ENCODE peak calls at places on chromosomes 2 and 18, in nine cellular contexts. U is GM12891; M is effector memory CD8-positive, alpha-beta T cell; G is A172; V is astrocyte of the spinal cord; H is activated CD4-positive, alpha-beta T cell treated with anti-CD3 and anti-CD28 coated beads, Interleukin-2, amount 50 U/mL, for 1 hour; O is HTR-8/SVneo; P is GM12865; W is uterus. J is an unnamed sample.

GRCh38 chr2:180733330-180733729 is 247.1 kb upstream of the UBE2E3 start:
- DNase-seq in U (no peak), M (no peak), G (no peak), V (no peak), H (no peak), O (no peak), P (no peak), W (no peak), J (no peak)

GRCh38 chr2:210477496-210477895 is 937 bp upstream of the LANCL1 start:
- DNase-seq in U (no peak), M (no peak), G (peak), V (peak), H (no peak), O (peak), P (no peak), W (peak), J (peak)

GRCh38 chr2:579351-579886 is 97.8 kb downstream of the TMEM18 start:
- DNase-seq in U (no peak), M (no peak), G (no peak), V (no peak), H (no peak), O (no peak), P (no peak), W (no peak), J (no peak)

GRCh38 chr18:35291166-35291565 is 1.1 kb upstream of the ZSCAN30 start:
- DNase-seq in U (no peak), M (no peak), G (no peak), V (no peak), H (no peak), O (no peak), P (no peak), W (no peak), J (no peak)

GRCh38 chr2:150097891-150098595 is 389.4 kb downstream of the RND3 start:
- DNase-seq in U (no peak), M (no peak), G (peak), V (no peak), H (no peak), O (no peak), P (no peak), W (no peak), J (no peak)

GRCh38 chr2:61434314-61434713 is 36.6 kb downstream of the USP34 start:
- DNase-seq in U (no peak), M (no peak), G (no peak), V (no peak), H (no peak), O (no peak), P (peak), W (no peak), J (no peak)

GRCh38 chr2:11416191-11416590 is 49.8 kb downstream of the E2F6 start:
- DNase-seq in U (no peak), M (no peak), G (no peak), V (no peak), H (no peak), O (no peak), P (no peak), W (no peak), J (no peak)

GRCh38 chr2:86203614-86204013 is 4.4 kb downstream of the MRPL35 start:
- DNase-seq in U (no peak), M (no peak), G (no peak), V (no peak), H (no peak), O (no peak), P (no peak), W (no peak), J (no peak)

GRCh38 chr2:48213646-48214045 is 307.3 kb upstream of the FBXO11 start:
- DNase-seq in U (no peak), M (no peak), G (no peak), V (no peak), H (no peak), O (no peak), P (no peak), W (no peak), J (no peak)

GRCh38 chr2:236661064-236661761 is 91.6 kb downstream of the ACKR3 start:
- DNase-seq in U (no peak), M (no peak), G (peak), V (peak), H (no peak), O (peak), P (no peak), W (no peak), J (peak)

GRCh38 chr2:84855730-84856129 is 25.2 kb downstream of the TRABD2A start:
- DNase-seq in U (no peak), M (no peak), G (no peak), V (no peak), H (no peak), O (no peak), P (no peak), W (no peak), J (no peak)

GRCh38 chr2:172783091-172783898 is 47.6 kb downstream of the RAPGEF4 start:
- DNase-seq in U (no peak), M (no peak), G (peak), V (peak), H (no peak), O (peak), P (no peak), W (no peak), J (peak)

GRCh38 chr2:127208313-127208712 is 11.8 kb downstream of the CYP27C1 start:
- DNase-seq in U (no peak), M (no peak), G (peak), V (no peak), H (no peak), O (no peak), P (no peak), W (no peak), J (peak)

GRCh38 chr18:3008546-3008945 is 4.4 kb downstream of the LPIN2 start:
- DNase-seq in U (no peak), M (no peak), G (peak), V (peak), H (no peak), O (no peak), P (no peak), W (no peak), J (no peak)

GRCh38 chr2:102050854-102051391 is 59.2 kb downstream of the IL1R2 start:
- DNase-seq in U (no peak), M (no peak), G (no peak), V (peak), H (no peak), O (no peak), P (no peak), W (peak), J (no peak)

GRCh38 chr2:241950878-241951331 is 81.4 kb downstream of the RTP5 start:
- DNase-seq in U (peak), M (peak), G (peak), V (peak), H (peak), O (peak), P (peak), W (peak), J (peak)

GRCh38 chr2:55051026-55051866 is 995 bp upstream of the RTN4 start:
- DNase-seq in U (no peak), M (no peak), G (peak), V (peak), H (peak), O (peak), P (peak), W (peak), J (peak)

GRCh38 chr2:175233135-175233719 is 51.7 kb upstream of the ATP5MC3 start:
- DNase-seq in U (no peak), M (no peak), G (peak), V (peak), H (no peak), O (peak), P (no peak), W (no peak), J (no peak)

GRCh38 chr2:18546586-18546985 is 13.9 kb downstream of the RDH14 start:
- DNase-seq in U (no peak), M (no peak), G (no peak), V (no peak), H (no peak), O (no peak), P (peak), W (no peak), J (no peak)

GRCh38 chr2:11117776-11118175 is 37.5 kb upstream of the SLC66A3 start:
- DNase-seq in U (no peak), M (no peak), G (no peak), V (no peak), H (no peak), O (no peak), P (no peak), W (no peak), J (no peak)

GRCh38 chr2:216115224-216115582 is 6.1 kb downstream of the XRCC5 start:
- DNase-seq in U (no peak), M (no peak), G (no peak), V (no peak), H (no peak), O (no peak), P (peak), W (no peak), J (no peak)

GRCh38 chr2:204022550-204022949 is 86.0 kb downstream of the ICOS start:
- DNase-seq in U (no peak), M (no peak), G (no peak), V (no peak), H (no peak), O (no peak), P (no peak), W (no peak), J (no peak)

GRCh38 chr2:193469251-193469650 is 1274.5 kb upstream of the TMEFF2 start:
- DNase-seq in U (no peak), M (no peak), G (no peak), V (no peak), H (no peak), O (no peak), P (no peak), W (no peak), J (no peak)

GRCh38 chr2:854460-854859 is 96.2 kb upstream of the SNTG2 start:
- DNase-seq in U (peak), M (no peak), G (no peak), V (no peak), H (no peak), O (no peak), P (peak), W (peak), J (peak)

GRCh38 chr2:153568105-153568504 is 89.5 kb upstream of the RPRM start:
- DNase-seq in U (no peak), M (no peak), G (no peak), V (no peak), H (no peak), O (no peak), P (no peak), W (no peak), J (no peak)

GRCh38 chr2:98647636-98648035 is 39.2 kb downstream of the UNC50 start:
- DNase-seq in U (no peak), M (no peak), G (no peak), V (no peak), H (no peak), O (peak), P (no peak), W (no peak), J (no peak)

GRCh38 chr2:70528276-70528675 is 25.4 kb downstream of the TGFA start:
- DNase-seq in U (no peak), M (no peak), G (no peak), V (no peak), H (no peak), O (no peak), P (no peak), W (no peak), J (no peak)

GRCh38 chr2:5227062-5227699 is 465.0 kb upstream of the SOX11 start:
- DNase-seq in U (no peak), M (no peak), G (peak), V (peak), H (no peak), O (no peak), P (no peak), W (no peak), J (no peak)

GRCh38 chr2:191679818-191680600 is 2.1 kb downstream of the NABP1 start:
- DNase-seq in U (no peak), M (no peak), G (peak), V (peak), H (no peak), O (peak), P (peak), W (no peak), J (no peak)

GRCh38 chr2:163919717-163920116 is 183.9 kb upstream of the FIGN start:
- DNase-seq in U (no peak), M (no peak), G (no peak), V (no peak), H (no peak), O (no peak), P (no peak), W (no peak), J (no peak)

GRCh38 chr2:9106338-9107167 is 100.1 kb upstream of the ASAP2 start:
- DNase-seq in U (no peak), M (no peak), G (no peak), V (no peak), H (no peak), O (no peak), P (no peak), W (no peak), J (no peak)

GRCh38 chr2:157838442-157839161 is 37.5 kb downstream of the ACVR1 start:
- DNase-seq in U (no peak), M (no peak), G (peak), V (peak), H (no peak), O (peak), P (no peak), W (no peak), J (no peak)

GRCh38 chr2:5035134-5035533 is 657.0 kb upstream of the SOX11 start:
- DNase-seq in U (no peak), M (no peak), G (no peak), V (no peak), H (no peak), O (no peak), P (no peak), W (no peak), J (no peak)

GRCh38 chr2:22999951-23000350 is 385.0 kb upstream of the KLHL29 start:
- DNase-seq in U (no peak), M (no peak), G (no peak), V (no peak), H (no peak), O (no peak), P (no peak), W (no peak), J (no peak)

J was measured in PC-9.